ENCODE peak calls at places on chromosomes 11 and 22, in nine cellular contexts. O, Q, Y, A, I, B, K, M and F are unnamed samples.

GRCh38 chr11:17580271-17580670 is 33.2 kb downstream of the OTOG start:
- DNase-seq in O (no peak), Q (no peak), Y (no peak), A (no peak), I (no peak), B (no peak), K (no peak), M (no peak), F (no peak)

GRCh38 chr11:123742334-123742733 is 874 bp upstream of the ZNF202 start:
- DNase-seq in O (peak; percentile 91), Q (no peak), Y (no peak), A (no peak), I (no peak), B (no peak), K (no peak), M (no peak), F (no peak)

GRCh38 chr11:72239849-72240460 is 4.0 kb downstream of the PHOX2A start:
- DNase-seq in O (peak; percentile 18), Q (peak; percentile 40), Y (peak; percentile 40), A (no peak), I (peak; percentile 75), B (peak; percentile 91), K (no peak), M (peak; percentile 65), F (no peak)

GRCh38 chr22:37240941-37241320 is 3.1 kb downstream of the RAC2 start:
- DNase-seq in O (no peak), Q (no peak), Y (no peak), A (no peak), I (peak; percentile 5), B (no peak), K (no peak), M (no peak), F (no peak)

GRCh38 chr22:47940211-47940610 is 1177.8 kb downstream of the TBC1D22A start:
- DNase-seq in O (no peak), Q (no peak), Y (no peak), A (no peak), I (no peak), B (no peak), K (no peak), M (no peak), F (no peak)

GRCh38 chr22:42829311-42829710 is 27.8 kb downstream of the ARFGAP3 start:
- DNase-seq in O (no peak), Q (no peak), Y (no peak), A (no peak), I (no peak), B (no peak), K (no peak), M (no peak), F (no peak)

GRCh38 chr11:118703563-118704106 is 24.2 kb upstream of the TREH start:
- DNase-seq in O (no peak), Q (no peak), Y (no peak), A (no peak), I (peak; percentile 48), B (peak; percentile 67), K (no peak), M (no peak), F (no peak)

GRCh38 chr22:26852176-26852575 is 194.8 kb downstream of the MIAT start:
- DNase-seq in O (peak; percentile 75), Q (no peak), Y (no peak), A (no peak), I (no peak), B (no peak), K (no peak), M (no peak), F (no peak)

GRCh38 chr11:62984451-62984991 is at the start of gene SLC22A6:
- DNase-seq in O (no peak), Q (no peak), Y (no peak), A (no peak), I (no peak), B (no peak), K (no peak), M (no peak), F (no peak)

GRCh38 chr11:42521994-42522393 is 789.8 kb upstream of the API5 start:
- DNase-seq in O (peak; percentile 3), Q (no peak), Y (peak; percentile 78), A (no peak), I (no peak), B (no peak), K (no peak), M (no peak), F (no peak)

GRCh38 chr11:112163875-112164521 is at the start of gene IL18:
- DNase-seq in O (peak; percentile 56), Q (no peak), Y (peak; percentile 87), A (no peak), I (peak; percentile 24), B (peak; percentile 62), K (peak; percentile 27), M (peak; percentile 32), F (peak; percentile 76)

DNA sequence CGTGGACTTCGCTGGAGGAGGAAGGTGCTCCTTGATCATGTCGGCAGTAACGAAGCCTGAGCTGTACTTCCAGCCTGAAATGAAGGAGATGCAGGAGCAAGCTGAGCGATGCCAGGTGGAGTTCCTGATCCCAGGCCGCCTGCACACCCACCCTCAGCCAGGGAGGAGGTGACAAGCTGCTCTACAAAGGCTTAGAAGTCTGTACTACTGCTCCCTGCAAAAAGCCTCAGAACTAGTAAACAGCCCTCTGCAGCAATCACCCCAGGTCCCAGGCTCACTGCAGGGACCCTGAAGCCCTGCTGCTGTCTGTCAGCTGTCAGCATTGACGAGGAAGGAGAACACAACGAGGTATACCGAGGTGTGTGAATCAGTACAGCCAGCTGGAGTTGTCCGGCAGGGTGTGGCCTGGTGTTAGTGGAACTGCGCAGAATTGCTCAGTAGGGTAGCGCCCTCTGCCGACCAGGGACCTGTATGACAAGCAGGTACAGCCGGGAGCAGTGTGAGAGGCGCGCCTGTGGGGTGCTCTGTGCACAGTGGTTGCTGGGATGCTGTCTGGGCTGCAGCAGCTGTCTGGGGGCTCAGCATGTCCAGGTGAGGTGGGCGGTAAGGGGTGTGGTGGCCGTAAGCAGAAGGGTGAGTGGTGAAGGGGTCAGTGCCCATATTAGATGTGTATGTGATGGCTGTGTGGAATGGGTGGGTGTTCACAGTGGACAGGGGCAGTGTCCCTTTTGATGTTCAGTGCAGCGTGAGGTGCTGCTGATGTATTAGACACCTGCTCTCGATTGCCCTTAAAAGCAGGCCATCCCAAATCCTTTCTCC is 7.6 kb downstream of the CYB5R2 start:
- DNase-seq in O (peak; percentile 70), Q (peak; percentile 78), Y (peak; percentile 86), A (peak; percentile 82), I (peak; percentile 76), B (peak; percentile 85), K (peak; percentile 75), M (peak; percentile 68), F (peak; percentile 66)
- H3K27ac ChIP-seq in O (no peak overlapping the region), Q (no peak overlapping the region), Y (no peak overlapping the region), A (no peak overlapping the region), I (no peak overlapping the region), B (no peak overlapping the region), K (no peak overlapping the region), M (no peak overlapping the region), F (no peak overlapping the region)

GRCh38 chr11:66768088-66768521 is 39.1 kb upstream of the SPTBN2 start:
- DNase-seq in O (no peak), Q (no peak), Y (no peak), A (no peak), I (no peak), B (no peak), K (no peak), M (no peak), F (peak; percentile 84)
- H3K27ac ChIP-seq in O (no peak overlapping the region), Q (no peak overlapping the region), Y (no peak overlapping the region), A (no peak overlapping the region), I (no peak overlapping the region), B (no peak overlapping the region), K (no peak overlapping the region), M (peak overlapping the region; percentile 48), F (peak overlapping the region; percentile 70)

DNA sequence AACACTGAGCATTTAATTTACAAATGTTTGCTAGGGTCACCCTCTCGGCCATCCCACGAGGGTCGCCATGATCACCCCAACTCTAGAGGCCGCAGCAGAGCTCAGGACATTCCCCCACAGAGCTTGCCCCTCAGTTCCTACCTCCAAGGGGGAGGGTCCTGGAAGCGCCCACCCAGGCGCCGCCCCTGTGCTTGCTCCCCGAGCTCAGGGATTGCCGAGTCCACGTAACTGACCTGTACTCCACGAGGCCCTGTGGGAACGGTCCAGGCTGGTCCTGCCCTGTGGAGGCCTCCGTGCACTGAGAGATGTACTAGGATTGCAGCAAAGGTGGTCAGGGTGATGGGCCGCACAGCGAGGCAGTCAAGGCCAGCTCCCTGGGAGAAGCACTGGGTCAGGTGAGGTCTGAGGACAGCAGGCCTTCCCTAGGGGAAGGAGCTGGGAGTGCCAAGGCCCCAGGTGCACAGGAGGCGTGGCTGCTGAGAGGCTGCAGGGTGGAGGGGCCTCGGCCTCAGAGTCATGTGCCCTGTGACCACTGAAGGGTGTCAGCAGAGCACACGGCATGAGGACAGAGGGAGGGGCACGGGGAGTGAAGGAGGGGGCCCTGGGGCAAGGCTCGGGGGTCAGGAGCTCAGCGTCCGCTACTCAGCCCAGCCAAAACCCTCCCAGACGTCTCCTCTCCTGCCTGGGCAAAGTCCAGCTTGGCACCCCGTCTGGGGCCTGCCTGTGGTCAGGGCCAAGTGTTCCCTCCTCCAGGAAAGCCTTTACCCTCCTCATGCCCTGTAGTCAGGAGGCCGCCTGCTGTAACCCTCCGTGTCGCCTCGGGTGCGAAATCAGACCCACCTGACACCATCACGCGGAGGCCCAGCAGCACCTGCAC is 2.4 kb upstream of the MIOX start:
- DNase-seq in O (no peak), Q (no peak), Y (no peak), A (no peak), I (no peak), B (peak; percentile 48), K (no peak), M (no peak), F (no peak)
- H3K27ac ChIP-seq in O (no peak overlapping the region), Q (no peak overlapping the region), Y (no peak overlapping the region), A (no peak overlapping the region), I (no peak overlapping the region), B (no peak overlapping the region), K (no peak overlapping the region), M (no peak overlapping the region), F (no peak overlapping the region)

GRCh38 chr11:69638941-69639681 is 1.8 kb upstream of the CCND1 start:
- DNase-seq in O (peak; percentile 99), Q (peak; percentile 21), Y (peak; percentile 99), A (peak; percentile 49), I (peak; percentile 96), B (peak; percentile 96), K (peak; percentile 93), M (peak; percentile 94), F (peak; percentile 92)
- H3K27ac ChIP-seq in O (peak overlapping the region; percentile 93), Q (no peak overlapping the region), Y (peak overlapping the region; percentile 84), A (no peak overlapping the region), I (peak overlapping the region; percentile 75), B (peak overlapping the region; percentile 62), K (no peak overlapping the region), M (peak overlapping the region; percentile 99), F (peak overlapping the region; percentile 72)

GRCh38 chr22:24161485-24161884 is 19.8 kb upstream of the SUSD2 start:
- DNase-seq in O (no peak), Q (no peak), Y (no peak), A (no peak), I (no peak), B (no peak), K (no peak), M (no peak), F (no peak)
- H3K27ac ChIP-seq in O (no peak overlapping the region), Q (peak overlapping the region; percentile 24), Y (no peak overlapping the region), A (no peak overlapping the region), I (no peak overlapping the region), B (peak overlapping the region; percentile 85), K (no peak overlapping the region), M (peak overlapping the region; percentile 91), F (no peak overlapping the region)

GRCh38 chr11:45048870-45049825 is 97.3 kb upstream of the PRDM11 start:
- DNase-seq in O (no peak), Q (no peak), Y (no peak), A (no peak), I (peak; percentile 63), B (peak; percentile 63), K (peak; percentile 17), M (peak; percentile 35), F (no peak)
- H3K27ac ChIP-seq in O (no peak overlapping the region), Q (no peak overlapping the region), Y (no peak overlapping the region), A (peak overlapping the region; percentile 54), I (no peak overlapping the region), B (peak overlapping the region; percentile 15), K (no peak overlapping the region), M (peak overlapping the region; percentile 77), F (no peak overlapping the region)